ENCODE peak calls at places on chromosome 17, in eight cellular contexts. V is T-helper 2 cell treated with Interferon-gamma antibody and Interleukin-4, amounts not matched to agents 5 μg/mL and 100 μg/mL, for 36 hours; H is fibroblast of lung; U is substantia nigra; C is T-cell; R is ELR; K is NCI-H1436; B is hippocampal formation. L is an unnamed sample.

GRCh38 chr17:7241047-7241733 is 1.1 kb downstream of the GABARAP start:
- DNase-seq in V (no peak), H (no peak), U (no peak), C (no peak), R (no peak), K (no peak), B (no peak), L (no peak)

GRCh38 chr17:47851764-47852112 is 775 bp upstream of the SP6 start:
- DNase-seq in V (no peak), H (no peak), U (no peak), C (no peak), R (no peak), K (no peak), B (no peak), L (no peak)

GRCh38 chr17:67276075-67276474 is 31.1 kb upstream of the HELZ start:
- DNase-seq in V (no peak), H (no peak), U (no peak), C (no peak), R (no peak), K (no peak), B (no peak), L (no peak)

GRCh38 chr17:42883802-42884553 is 16.6 kb upstream of the G6PC1 start:
- DNase-seq in V (no peak), H (no peak), U (no peak), C (no peak), R (peak), K (no peak), B (no peak), L (no peak)

GRCh38 chr17:36066365-36066945 is 2.4 kb downstream of the CCL18 start:
- DNase-seq in V (no peak), H (no peak), U (no peak), C (no peak), R (no peak), K (no peak), B (no peak), L (no peak)

GRCh38 chr17:2050246-2050866 is 4.5 kb upstream of the HIC1 start:
- DNase-seq in V (peak), H (peak), U (peak), C (peak), R (peak), K (peak), B (peak), L (peak)

GRCh38 chr17:66976781-66977201 is 12.3 kb downstream of the CACNG4 start:
- DNase-seq in V (no peak), H (no peak), U (no peak), C (no peak), R (peak), K (no peak), B (no peak), L (no peak)

GRCh38 chr17:79011451-79012147 is 2.0 kb upstream of the CANT1 start:
- DNase-seq in V (no peak), H (peak), U (no peak), C (no peak), R (peak), K (no peak), B (no peak), L (no peak)

GRCh38 chr17:19709841-19710240 is 6.5 kb downstream of the SLC47A2 start:
- DNase-seq in V (no peak), H (no peak), U (no peak), C (no peak), R (no peak), K (no peak), B (no peak), L (peak)

GRCh38 chr17:2094891-2095535 is 40.1 kb downstream of the HIC1 start:
- DNase-seq in V (no peak), H (peak), U (no peak), C (no peak), R (peak), K (no peak), B (no peak), L (peak)